ENCODE peak calls at places on chromosomes 1 and 21, in four cellular contexts. V, Q, F and X are unnamed samples.

GRCh38 chr1:66210653-66211052 is 323.3 kb upstream of the SGIP1 start:
- DNase-seq in Q (no peak), F (no peak), V (no peak), X (no peak)

GRCh38 chr1:229139320-229139719 is 131.6 kb upstream of the RAB4A start:
- DNase-seq in F (no peak), Q (no peak), V (no peak), X (no peak)

GRCh38 chr1:34113362-34113761 is 51.7 kb downstream of the CSMD2 start:
- DNase-seq in F (no peak), V (no peak), Q (no peak), X (no peak)

GRCh38 chr1:212565571-212566305 is 42.8 kb upstream of the ATF3 start:
- DNase-seq in V (no peak), F (no peak), Q (no peak), X (no peak)

GRCh38 chr1:32759521-32759980 is 57.0 kb upstream of the SYNC start:
- DNase-seq in V (no peak), Q (no peak), F (no peak), X (no peak)

GRCh38 chr1:48996311-48996710 is 219.6 kb upstream of the BEND5 start:
- DNase-seq in V (no peak), Q (no peak), F (no peak), X (no peak)

GRCh38 chr1:61271412-61271789 is 189.0 kb downstream of the NFIA start:
- DNase-seq in F (no peak), V (no peak), Q (no peak), X (no peak)

GRCh38 chr1:192889082-192889481 is 80.2 kb downstream of the RGS2 start:
- DNase-seq in F (no peak), V (no peak), Q (no peak), X (no peak)

GRCh38 chr1:41939194-41939593 is 20.5 kb upstream of the HIVEP3 start:
- DNase-seq in V (no peak), F (no peak), Q (no peak), X (no peak)

GRCh38 chr1:180213401-180214177 is 16.5 kb upstream of the LHX4 start:
- DNase-seq in Q (no peak), V (no peak), F (no peak), X (no peak)

GRCh38 chr21:14262039-14262438 is 46.1 kb downstream of the RBM11 start:
- DNase-seq in Q (no peak), V (no peak), F (no peak), X (no peak)

GRCh38 chr1:91889717-91890459 is 3.9 kb upstream of the TGFBR3 start:
- DNase-seq in V (no peak), Q (no peak), F (no peak), X (no peak)

GRCh38 chr1:4422496-4423289 is 231.7 kb upstream of the AJAP1 start:
- DNase-seq in Q (peak), F (no peak), V (no peak), X (no peak)

GRCh38 chr21:25732091-25732760 is 2.5 kb downstream of the ATP5PF start:
- DNase-seq in V (no peak), Q (no peak), F (no peak), X (no peak)

GRCh38 chr1:246827396-246827795 is 103.2 kb downstream of the SCCPDH start:
- DNase-seq in V (no peak), F (no peak), Q (no peak), X (no peak)

GRCh38 chr1:115379943-115380342 is 41.9 kb upstream of the NGF start:
- DNase-seq in Q (no peak), F (no peak), V (no peak), X (no peak)

GRCh38 chr1:17212487-17213121 is 7.7 kb downstream of the PADI1 start:
- DNase-seq in Q (no peak), F (peak), V (peak), X (peak)

GRCh38 chr1:74508449-74508848 is 4.0 kb downstream of the LRRC53 start:
- DNase-seq in Q (no peak), F (no peak), V (no peak), X (no peak)

GRCh38 chr1:21340230-21340564 is 49.9 kb upstream of the ECE1 start:
- DNase-seq in F (peak), V (no peak), Q (no peak), X (no peak)

GRCh38 chr21:32372755-32373154 is 20.1 kb downstream of the URB1 start:
- DNase-seq in V (no peak), F (no peak), Q (no peak), X (no peak)

GRCh38 chr1:47701741-47702515 is 264.1 kb downstream of the FOXD2 start:
- DNase-seq in V (no peak), F (no peak), Q (no peak), X (no peak)

GRCh38 chr1:20551945-20552727 is at the start of gene FAM43B:
- DNase-seq in Q (peak), V (no peak), F (peak), X (no peak)

GRCh38 chr1:201750934-201751333 is 78.0 kb upstream of the IPO9 start:
- DNase-seq in V (no peak), Q (no peak), F (no peak), X (no peak)

GRCh38 chr1:181088079-181089016 is at the start of gene IER5:
- DNase-seq in Q (peak), F (peak), V (peak), X (peak)

GRCh38 chr1:86382878-86383277 is 13.2 kb downstream of the ODF2L start:
- DNase-seq in F (no peak), V (no peak), Q (no peak), X (no peak)

GRCh38 chr1:35398739-35399138 is 130.2 kb downstream of the ZMYM4 start:
- DNase-seq in F (no peak), Q (no peak), V (no peak), X (no peak)

GRCh38 chr1:12798911-12799310 is 7.7 kb downstream of the PRAMEF1 start:
- DNase-seq in Q (no peak), F (no peak), V (no peak), X (no peak)

GRCh38 chr1:115717541-115717940 is 51.0 kb downstream of the CASQ2 start:
- DNase-seq in F (peak), V (no peak), Q (peak), X (no peak)

GRCh38 chr1:100448371-100448770 is 89.6 kb upstream of the GPR88 start:
- DNase-seq in Q (no peak), F (no peak), V (no peak), X (no peak)

GRCh38 chr1:78475888-78476610 is 14.7 kb upstream of the PTGFR start:
- DNase-seq in V (no peak), Q (no peak), F (no peak), X (no peak)

GRCh38 chr21:42833859-42834729 is 45.2 kb downstream of the WDR4 start:
- DNase-seq in V (no peak), Q (peak), F (no peak), X (no peak)

GRCh38 chr1:114671939-114672275 is 2.1 kb upstream of the DENND2C start:
- DNase-seq in Q (no peak), F (no peak), V (no peak), X (no peak)

GRCh38 chr1:23148084-23148483 is 20.6 kb downstream of the LUZP1 start:
- DNase-seq in Q (no peak), V (no peak), F (no peak), X (no peak)

GRCh38 chr1:64516803-64517568 is 47.1 kb downstream of the CACHD1 start:
- DNase-seq in F (no peak), Q (no peak), V (no peak), X (no peak)

GRCh38 chr1:246567258-246568235 is 1.3 kb downstream of the CNST start:
- DNase-seq in V (no peak), F (no peak), Q (no peak), X (no peak)

GRCh38 chr1:30749691-30750583 is 7.6 kb downstream of the LAPTM5 start:
- DNase-seq in V (peak), Q (no peak), F (no peak), X (peak)

GRCh38 chr1:19169642-19170041 is 40.4 kb downstream of the UBR4 start:
- DNase-seq in F (no peak), Q (no peak), V (no peak), X (no peak)

GRCh38 chr1:81549588-81550127 is 251.1 kb upstream of the ADGRL2 start:
- DNase-seq in Q (no peak), V (no peak), F (no peak), X (no peak)